ENCODE peak calls at places on chromosomes 2 and 18, in five cellular contexts. Y, A, B, F and N are unnamed samples.

GRCh38 chr2:135913726-135914365 is 37.6 kb upstream of the MCM6 start:
- DNase-seq in Y (no peak), A (peak), B (peak), F (no peak), N (no peak)

GRCh38 chr2:17239550-17239949 is 278.7 kb downstream of the RAD51AP2 start:
- DNase-seq in Y (no peak), A (no peak), B (no peak), F (no peak), N (no peak)

GRCh38 chr2:157319795-157320194 is 5.8 kb downstream of the ERMN start:
- DNase-seq in Y (no peak), A (no peak), B (no peak), F (no peak), N (no peak)

GRCh38 chr2:64750001-64750816 is 96.5 kb upstream of the SERTAD2 start:
- DNase-seq in Y (peak), A (peak), B (peak), F (peak), N (no peak)

GRCh38 chr2:26300234-26300641 is 45.7 kb upstream of the SELENOI start:
- DNase-seq in Y (no peak), A (peak), B (peak), F (no peak), N (no peak)

GRCh38 chr2:109448946-109449788 is 164.6 kb downstream of the SEPTIN10 start:
- DNase-seq in Y (no peak), A (peak), B (no peak), F (no peak), N (no peak)

GRCh38 chr18:70181015-70181414 is 24.5 kb downstream of the RTTN start:
- DNase-seq in Y (no peak), A (peak), B (peak), F (no peak), N (no peak)

GRCh38 chr2:53740170-53740569 is 27.4 kb upstream of the CHAC2 start:
- DNase-seq in Y (no peak), A (no peak), B (peak), F (no peak), N (no peak)

GRCh38 chr2:6027066-6027465 is 334.9 kb downstream of the SOX11 start:
- DNase-seq in Y (no peak), A (no peak), B (no peak), F (no peak), N (no peak)

GRCh38 chr2:241300000-241300399 is 15.5 kb downstream of the HDLBP start:
- DNase-seq in Y (no peak), A (no peak), B (no peak), F (no peak), N (no peak)

GRCh38 chr2:1654696-1655374 is 89.5 kb downstream of the PXDN start:
- DNase-seq in Y (no peak), A (no peak), B (peak), F (peak), N (no peak)

GRCh38 chr2:227703280-227703732 is 14.5 kb downstream of the SLC19A3 start:
- DNase-seq in Y (no peak), A (peak), B (peak), F (no peak), N (peak)

GRCh38 chr18:21745234-21745633 is 4.6 kb downstream of the MIB1 start:
- DNase-seq in Y (no peak), A (no peak), B (no peak), F (no peak), N (no peak)

GRCh38 chr18:21741511-21742322 is 1.1 kb downstream of the MIB1 start:
- DNase-seq in Y (peak), A (peak), B (peak), F (no peak), N (no peak)

GRCh38 chr18:21740724-21741510 is at the start of gene MIB1:
- DNase-seq in Y (peak), A (no peak), B (peak), F (no peak), N (peak)

GRCh38 chr18:21742323-21742687 is 1.7 kb downstream of the MIB1 start:
- DNase-seq in Y (no peak), A (no peak), B (peak), F (no peak), N (no peak)

GRCh38 chr18:21743166-21743831 is 2.7 kb downstream of the MIB1 start:
- DNase-seq in Y (no peak), A (no peak), B (no peak), F (no peak), N (no peak)
- H3K27ac ChIP-seq in Y (no peak), A (no peak), B (no peak), F (no peak), N (no peak)

GRCh38 chr18:63788447-63789096 is 13.4 kb downstream of the SERPINB7 start:
- DNase-seq in Y (no peak), A (peak), B (peak), F (peak), N (peak)

GRCh38 chr18:63787673-63788072 is 12.5 kb downstream of the SERPINB7 start:
- DNase-seq in Y (no peak), A (no peak), B (no peak), F (no peak), N (no peak)

GRCh38 chr18:63785031-63785430 is 9.8 kb downstream of the SERPINB7 start:
- DNase-seq in Y (no peak), A (no peak), B (no peak), F (no peak), N (no peak)

GRCh38 chr18:63783394-63783793 is 8.2 kb downstream of the SERPINB7 start:
- DNase-seq in Y (no peak), A (no peak), B (no peak), F (no peak), N (no peak)

DNA sequence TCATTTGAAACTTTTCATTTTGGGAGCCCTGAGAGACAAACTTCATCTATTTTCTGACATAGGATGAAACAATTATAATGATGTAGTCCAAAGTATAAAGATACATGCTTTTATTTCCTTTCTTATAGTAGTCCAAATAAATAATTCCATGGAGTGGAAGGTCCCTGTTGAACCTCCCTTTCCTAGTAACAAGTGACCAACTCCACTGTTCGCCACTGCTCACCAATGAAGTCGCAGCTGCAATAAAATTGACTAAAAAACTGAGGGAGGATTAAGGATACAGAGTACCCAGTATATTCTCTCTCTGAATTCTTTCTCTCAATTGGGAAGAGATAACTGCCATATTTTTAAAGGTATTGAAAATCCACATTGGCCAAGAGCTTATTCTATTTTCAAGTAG is 14.1 kb downstream of the SERPINB7 start:
- DNase-seq in Y (no peak), A (no peak), B (no peak), F (no peak), N (no peak)
- H3K27ac ChIP-seq in Y (no peak), A (peak), B (no peak), F (peak), N (peak)

GRCh38 chr18:37451239-37451825 is 114.3 kb downstream of the CELF4 start:
- DNase-seq in Y (no peak), A (no peak), B (no peak), F (no peak), N (no peak)
- H3K27ac ChIP-seq in Y (no peak), A (no peak), B (no peak), F (no peak), N (no peak)

GRCh38 chr2:182864949-182865348 is 1.5 kb downstream of the FRZB start:
- DNase-seq in Y (no peak), A (no peak), B (no peak), F (no peak), N (no peak)

GRCh38 chr2:182860858-182861257 is 5.6 kb downstream of the FRZB start:
- DNase-seq in Y (no peak), A (no peak), B (no peak), F (no peak), N (no peak)

GRCh38 chr2:182866095-182866460 is 359 bp downstream of the FRZB start:
- DNase-seq in Y (peak), A (no peak), B (peak), F (no peak), N (no peak)

GRCh38 chr2:182862003-182862402 is 4.4 kb downstream of the FRZB start:
- DNase-seq in Y (peak), A (no peak), B (no peak), F (no peak), N (no peak)

GRCh38 chr2:182863642-182864041 is 2.8 kb downstream of the FRZB start:
- DNase-seq in Y (no peak), A (no peak), B (no peak), F (no peak), N (no peak)
- H3K27ac ChIP-seq in Y (no peak), A (no peak), B (no peak), F (no peak), N (no peak)

GRCh38 chr18:9774150-9774549 is 66.0 kb downstream of the RAB31 start:
- DNase-seq in Y (no peak), A (no peak), B (no peak), F (no peak), N (no peak)

GRCh38 chr18:9771261-9771976 is 63.3 kb downstream of the RAB31 start:
- DNase-seq in Y (peak), A (peak), B (peak), F (peak), N (no peak)

GRCh38 chr18:9771977-9772660 is 64.0 kb downstream of the RAB31 start:
- DNase-seq in Y (no peak), A (no peak), B (no peak), F (no peak), N (no peak)

GRCh38 chr18:9772847-9773677 is 65.0 kb downstream of the RAB31 start:
- DNase-seq in Y (no peak), A (no peak), B (no peak), F (no peak), N (no peak)

GRCh38 chr18:9775172-9775571 is 67.1 kb downstream of the RAB31 start:
- DNase-seq in Y (no peak), A (no peak), B (no peak), F (no peak), N (no peak)
- H3K27ac ChIP-seq in Y (no peak), A (no peak), B (no peak), F (no peak), N (no peak)

DNA sequence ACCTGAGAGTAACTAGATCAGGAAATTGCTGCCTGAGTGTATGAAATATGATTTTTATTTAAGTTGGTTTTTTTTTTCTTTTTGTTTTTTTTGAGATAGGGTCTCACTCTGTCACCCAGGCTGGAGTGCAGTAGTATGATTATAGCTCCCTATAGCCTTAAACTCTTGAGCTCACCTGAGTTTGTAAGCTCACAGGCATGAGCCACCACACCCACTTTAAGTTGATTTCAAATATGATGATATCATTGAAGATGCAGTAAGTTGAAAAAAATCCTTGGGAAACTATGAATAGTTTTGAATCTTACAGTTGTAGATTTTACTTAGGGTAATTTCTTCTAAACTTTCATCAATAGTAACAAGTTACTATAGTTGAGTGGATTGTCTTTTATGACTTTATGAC is 234.7 kb downstream of the ZNF407 start:
- DNase-seq in Y (no peak), A (no peak), B (peak), F (no peak), N (peak)
- H3K27ac ChIP-seq in Y (no peak), A (no peak), B (no peak), F (no peak), N (peak)

GRCh38 chr2:127537142-127537541 is 1.7 kb downstream of the MYO7B start:
- DNase-seq in Y (no peak), A (no peak), B (no peak), F (no peak), N (no peak)
- H3K27ac ChIP-seq in Y (no peak), A (no peak), B (no peak), F (no peak), N (no peak)